ENCODE peak calls at places on chromosomes 5 and 9, in four cellular contexts. C is K562, Z is HepG2, R is GM12878. J is an unnamed sample.

GRCh38 chr5:115857621-115858349 is 16.1 kb downstream of the AP3S1 start:
- DNase-seq in C (no peak), Z (no peak), R (no peak), J (no peak)

GRCh38 chr9:2817987-2818386 is 25.9 kb downstream of the PUM3 start:
- DNase-seq in C (no peak), Z (no peak), R (no peak), J (no peak)

GRCh38 chr9:3810231-3810630 is 284.4 kb upstream of the RFX3 start:
- DNase-seq in C (no peak), Z (no peak), R (no peak), J (no peak)

GRCh38 chr9:96317335-96317980 is 15.5 kb upstream of the HSD17B3 start:
- DNase-seq in C (peak; percentile 69), Z (peak; percentile 27), R (no peak), J (no peak)

GRCh38 chr5:76688836-76689235 is 27.1 kb upstream of the F2R start:
- DNase-seq in C (no peak), Z (no peak), R (no peak), J (no peak)

GRCh38 chr9:8401961-8402701 is 602.6 kb upstream of the DMAC1 start:
- DNase-seq in C (no peak), Z (no peak), R (no peak), J (no peak)

GRCh38 chr5:92505925-92506324 is 1075.1 kb downstream of the NR2F1-AS1 start:
- DNase-seq in C (no peak), Z (no peak), R (no peak), J (no peak)

GRCh38 chr9:88835038-88835466 is 156.2 kb upstream of the S1PR3 start:
- DNase-seq in C (no peak), Z (no peak), R (peak; percentile 19), J (no peak)

GRCh38 chr9:127336708-127337352 is 60.1 kb upstream of the SLC2A8 start:
- DNase-seq in C (no peak), Z (peak; percentile 16), R (no peak), J (no peak)

GRCh38 chr9:84851935-84852585 is 182.5 kb downstream of the NTRK2 start:
- DNase-seq in C (no peak), Z (no peak), R (no peak), J (peak; percentile 19)

GRCh38 chr9:93672622-93673270 is 96.4 kb downstream of the PHF2 start:
- DNase-seq in C (no peak), Z (no peak), R (no peak), J (peak; percentile 1)

GRCh38 chr5:66897355-66897754 is 299.2 kb downstream of the CD180 start:
- DNase-seq in C (no peak), Z (no peak), R (no peak), J (no peak)

GRCh38 chr5:178113841-178114324 is 551 bp downstream of the N4BP3 start:
- DNase-seq in C (peak; percentile 70), Z (no peak), R (no peak), J (no peak)

GRCh38 chr9:113913426-113914195 is 37.5 kb downstream of the ZNF618 start:
- DNase-seq in C (no peak), Z (no peak), R (no peak), J (no peak)

GRCh38 chr5:69517763-69518212 is 25.2 kb downstream of the OCLN start:
- DNase-seq in C (no peak), Z (peak; percentile 79), R (no peak), J (no peak)

GRCh38 chr5:175520873-175521272 is 42.5 kb downstream of the SFXN1 start:
- DNase-seq in C (no peak), Z (no peak), R (no peak), J (no peak)

GRCh38 chr5:109865636-109866035 is 175.9 kb downstream of the MAN2A1 start:
- DNase-seq in C (no peak), Z (peak; percentile 29), R (no peak), J (no peak)

GRCh38 chr9:16652511-16653101 is 217.9 kb downstream of the BNC2 start:
- DNase-seq in C (no peak), Z (no peak), R (no peak), J (no peak)

GRCh38 chr5:154298060-154298459 is 107.5 kb downstream of the GALNT10 start:
- DNase-seq in C (no peak), Z (no peak), R (no peak), J (no peak)

GRCh38 chr5:15500326-15500958 is 462 bp downstream of the FBXL7 start:
- DNase-seq in C (no peak), Z (no peak), R (no peak), J (peak; percentile 45)

GRCh38 chr5:1017056-1017455 is 8.5 kb downstream of the NKD2 start:
- DNase-seq in C (no peak), Z (no peak), R (no peak), J (no peak)

GRCh38 chr9:107438211-107439030 is 51.1 kb downstream of the KLF4 start:
- DNase-seq in C (no peak), Z (no peak), R (no peak), J (peak; percentile 65)

GRCh38 chr5:121870489-121870888 is 18.8 kb downstream of the FTMT start:
- DNase-seq in C (no peak), Z (no peak), R (no peak), J (no peak)

GRCh38 chr5:404666-405241 is 38.2 kb upstream of the EXOC3 start:
- DNase-seq in C (no peak), Z (no peak), R (no peak), J (no peak)

GRCh38 chr9:26735160-26735559 is 157.4 kb downstream of the CAAP1 start:
- DNase-seq in C (no peak), Z (no peak), R (no peak), J (no peak)

GRCh38 chr5:135996611-135997010 is 32.2 kb upstream of the TGFBI start:
- DNase-seq in C (no peak), Z (no peak), R (no peak), J (no peak)

GRCh38 chr5:164352695-164353094 is 847.3 kb downstream of the MAT2B start:
- DNase-seq in C (no peak), Z (no peak), R (no peak), J (no peak)

GRCh38 chr9:105254226-105254625 is 9.8 kb downstream of the SLC44A1 start:
- DNase-seq in C (no peak), Z (no peak), R (no peak), J (no peak)

GRCh38 chr5:89901983-89902382 is 507.6 kb downstream of the CETN3 start:
- DNase-seq in C (no peak), Z (no peak), R (no peak), J (no peak)

GRCh38 chr5:94469889-94470288 is 148.5 kb downstream of the KIAA0825 start:
- DNase-seq in C (no peak), Z (no peak), R (no peak), J (no peak)

GRCh38 chr5:132030610-132031009 is 19.2 kb upstream of the ACSL6 start:
- DNase-seq in C (no peak), Z (no peak), R (no peak), J (no peak)

GRCh38 chr9:113764572-113764971 is 111.5 kb upstream of the ZNF618 start:
- DNase-seq in C (no peak), Z (no peak), R (no peak), J (no peak)

GRCh38 chr5:29169851-29170250 is 2023.6 kb upstream of the CDH6 start:
- DNase-seq in C (no peak), Z (no peak), R (no peak), J (no peak)

GRCh38 chr5:45695011-45695667 is 1.0 kb downstream of the HCN1 start:
- DNase-seq in C (no peak), Z (no peak), R (no peak), J (peak; percentile 31)

GRCh38 chr5:176779537-176779936 is 30.8 kb upstream of the UNC5A start:
- DNase-seq in C (no peak), Z (no peak), R (no peak), J (no peak)

GRCh38 chr9:71665247-71665646 is 103.1 kb downstream of the CEMIP2 start:
- DNase-seq in C (no peak), Z (no peak), R (no peak), J (no peak)

GRCh38 chr5:5066276-5067186 is 73.6 kb upstream of the ADAMTS16 start:
- DNase-seq in C (no peak), Z (no peak), R (no peak), J (no peak)

GRCh38 chr5:60822285-60822556 is 21.8 kb downstream of the ELOVL7 start:
- DNase-seq in C (no peak), Z (no peak), R (peak; percentile 20), J (no peak)
- TF ChIP-seq USF2 in C (no peak), Z (no peak), R (no peak), J (no peak)

DNA sequence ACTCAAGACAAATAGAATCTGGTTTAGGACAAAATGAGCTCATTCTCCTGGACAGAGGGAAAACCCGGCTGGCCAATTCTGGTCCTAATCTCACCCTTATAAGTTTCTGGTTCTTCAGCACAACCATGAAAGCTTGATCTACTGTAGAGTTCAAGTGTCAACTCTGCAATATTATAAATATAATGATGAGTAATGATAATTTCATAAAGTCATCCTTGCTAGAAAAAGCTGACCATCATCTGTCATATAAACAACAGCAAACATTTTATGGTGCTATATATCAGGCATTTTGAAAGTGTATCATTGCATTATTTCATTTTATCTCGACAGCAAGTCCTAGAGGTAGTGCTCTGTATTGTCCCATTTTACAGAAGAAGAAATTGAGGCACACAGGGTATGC is 139.3 kb upstream of the ZNF366 start:
- DNase-seq in C (no peak), Z (no peak), R (no peak), J (no peak)
- TF ChIP-seq ATF3 in C (no peak), Z (no peak), R (no peak), J (no peak)

DNA sequence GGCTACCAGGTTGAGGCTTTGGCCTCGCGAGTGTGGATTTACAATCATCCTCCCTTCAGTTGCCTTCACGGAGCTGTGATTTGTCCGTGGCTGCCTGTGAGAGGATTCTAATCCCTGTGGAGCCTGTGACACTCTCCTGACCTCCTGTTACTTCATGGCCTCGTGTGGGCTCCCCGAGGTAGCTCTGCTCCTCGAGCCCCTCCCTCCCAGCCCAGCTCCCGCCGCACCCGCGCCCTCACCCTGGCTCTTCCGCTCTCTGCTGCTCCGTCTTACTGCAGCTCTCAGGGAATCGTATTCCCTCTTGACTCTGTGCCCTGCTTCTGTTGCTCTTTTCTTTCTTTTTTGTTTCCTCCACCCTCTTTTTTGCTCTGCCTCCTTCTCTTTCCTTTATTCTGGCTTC is 107.3 kb upstream of the STC2 start:
- DNase-seq in C (no peak), Z (no peak), R (no peak), J (peak; percentile 22)
- TF ChIP-seq CBFB in C (no peak), Z (no peak), R (no peak), J (no peak)

DNA sequence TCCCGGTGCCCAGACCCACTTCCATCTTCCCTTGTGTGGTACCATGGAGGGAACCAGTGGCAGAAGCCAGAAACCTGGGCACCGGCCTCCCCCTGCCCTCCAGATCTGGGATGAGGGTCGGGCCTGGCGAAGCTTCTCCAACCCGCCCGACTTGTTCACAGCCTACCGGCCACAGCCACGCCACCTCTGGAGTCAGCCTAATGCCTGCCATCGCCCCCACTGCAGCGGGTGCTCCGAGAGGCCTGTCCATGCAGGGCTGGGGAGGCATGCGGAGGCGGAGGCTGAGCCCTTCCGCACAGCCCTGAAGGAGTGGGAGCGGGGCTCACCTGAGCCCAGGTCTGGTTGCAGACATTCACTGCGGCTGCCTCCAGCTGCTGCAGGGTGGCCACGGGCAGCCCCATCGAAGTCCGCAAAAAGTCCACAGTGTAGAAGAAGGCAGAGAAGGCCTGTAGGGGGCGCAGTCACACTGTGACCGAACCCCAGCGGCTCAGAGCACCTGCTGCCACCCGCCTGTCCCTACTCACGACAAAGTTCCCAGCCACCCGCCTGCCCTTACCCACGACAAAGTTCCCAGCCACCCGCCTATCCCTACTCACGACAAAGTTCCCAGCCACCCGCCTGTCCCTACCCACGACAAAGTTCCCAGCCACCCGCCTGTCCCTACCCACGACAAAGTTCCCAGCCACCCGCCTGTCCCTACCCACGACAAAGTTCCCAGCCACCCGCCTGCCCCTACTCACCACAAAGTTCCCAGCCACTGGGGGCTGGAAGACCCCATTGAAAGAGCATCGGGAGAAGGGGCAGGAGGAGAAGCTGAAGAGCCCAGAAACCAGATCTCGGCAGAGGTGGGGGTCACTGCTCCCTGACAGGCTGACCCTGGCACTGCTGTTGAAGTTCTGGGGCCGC is 3.8 kb upstream of the NPDC1 start:
- DNase-seq in C (peak; percentile 73), Z (no peak), R (no peak), J (peak; percentile 84)
- TF ChIP-seq USF2 in C (no peak), Z (no peak), R (no peak), J (no peak)